ENCODE peak calls at places on chromosomes 2 and 18, in seven cellular contexts. One of them, this sample, is unnamed.

GRCh38 chr2:31219131-31219969 is 2.0 kb upstream of the CAPN14 start:
- DNase-seq in CD4-positive, alpha-beta memory T cell: no peak
- DNase-seq in CD8-positive, alpha-beta memory T cell: no peak
- DNase-seq in RWPE1: no peak
- DNase-seq in prostate gland: no peak
- DNase-seq in body of pancreas: no peak
- DNase-seq in A549: no peak
- DNase-seq in this sample: no peak

GRCh38 chr2:46387886-46388515 is 90.8 kb downstream of the EPAS1 start:
- DNase-seq in prostate gland: no peak
- DNase-seq in body of pancreas: no peak
- DNase-seq in CD4-positive, alpha-beta memory T cell: no peak
- DNase-seq in A549: no peak
- DNase-seq in CD8-positive, alpha-beta memory T cell: no peak
- DNase-seq in RWPE1: no peak
- DNase-seq in this sample: no peak

GRCh38 chr2:65024149-65024829 is 31.9 kb upstream of the CEP68 start:
- DNase-seq in prostate gland: no peak
- DNase-seq in CD8-positive, alpha-beta memory T cell: no peak
- DNase-seq in RWPE1: peak
- DNase-seq in CD4-positive, alpha-beta memory T cell: no peak
- DNase-seq in body of pancreas: no peak
- DNase-seq in A549: no peak
- DNase-seq in this sample: peak

GRCh38 chr2:219277703-219278654 is 1.2 kb upstream of the DNAJB2 start:
- DNase-seq in RWPE1: peak
- DNase-seq in A549: peak
- DNase-seq in CD8-positive, alpha-beta memory T cell: peak
- DNase-seq in CD4-positive, alpha-beta memory T cell: peak
- DNase-seq in prostate gland: peak
- DNase-seq in body of pancreas: peak
- DNase-seq in this sample: no peak

GRCh38 chr2:162914161-162914560 is 75.6 kb upstream of the KCNH7 start:
- DNase-seq in prostate gland: no peak
- DNase-seq in RWPE1: no peak
- DNase-seq in CD8-positive, alpha-beta memory T cell: no peak
- DNase-seq in CD4-positive, alpha-beta memory T cell: no peak
- DNase-seq in body of pancreas: no peak
- DNase-seq in A549: no peak
- DNase-seq in this sample: no peak

GRCh38 chr2:234502285-234502918 is 5.5 kb upstream of the ARL4C start:
- DNase-seq in CD8-positive, alpha-beta memory T cell: no peak
- DNase-seq in CD4-positive, alpha-beta memory T cell: no peak
- DNase-seq in RWPE1: peak
- DNase-seq in A549: no peak
- DNase-seq in prostate gland: no peak
- DNase-seq in body of pancreas: no peak
- DNase-seq in this sample: no peak

GRCh38 chr2:73255007-73255644 is 21.0 kb downstream of the CCT7 start:
- DNase-seq in CD8-positive, alpha-beta memory T cell: no peak
- DNase-seq in RWPE1: no peak
- DNase-seq in body of pancreas: no peak
- DNase-seq in prostate gland: no peak
- DNase-seq in CD4-positive, alpha-beta memory T cell: no peak
- DNase-seq in A549: no peak
- DNase-seq in this sample: no peak

GRCh38 chr2:6452702-6453481 is 412.8 kb downstream of the CMPK2 start:
- DNase-seq in CD4-positive, alpha-beta memory T cell: no peak
- DNase-seq in A549: no peak
- DNase-seq in CD8-positive, alpha-beta memory T cell: no peak
- DNase-seq in prostate gland: no peak
- DNase-seq in body of pancreas: no peak
- DNase-seq in RWPE1: no peak
- DNase-seq in this sample: no peak

GRCh38 chr2:168738057-168738456 is 64.4 kb upstream of the NOSTRIN start:
- DNase-seq in CD4-positive, alpha-beta memory T cell: no peak
- DNase-seq in RWPE1: peak
- DNase-seq in CD8-positive, alpha-beta memory T cell: no peak
- DNase-seq in prostate gland: no peak
- DNase-seq in A549: no peak
- DNase-seq in body of pancreas: no peak
- DNase-seq in this sample: peak

GRCh38 chr18:62420151-62420512 is 95.0 kb downstream of the TNFRSF11A start:
- DNase-seq in CD8-positive, alpha-beta memory T cell: no peak
- DNase-seq in body of pancreas: peak
- DNase-seq in CD4-positive, alpha-beta memory T cell: no peak
- DNase-seq in A549: no peak
- DNase-seq in prostate gland: no peak
- DNase-seq in RWPE1: no peak
- DNase-seq in this sample: peak

GRCh38 chr18:46155652-46156051 is 51.5 kb downstream of the HAUS1 start:
- DNase-seq in CD8-positive, alpha-beta memory T cell: no peak
- DNase-seq in A549: no peak
- DNase-seq in CD4-positive, alpha-beta memory T cell: peak
- DNase-seq in prostate gland: no peak
- DNase-seq in RWPE1: peak
- DNase-seq in body of pancreas: no peak
- DNase-seq in this sample: peak

GRCh38 chr18:66894851-66895250 is 291.0 kb upstream of the CDH19 start:
- DNase-seq in CD8-positive, alpha-beta memory T cell: no peak
- DNase-seq in CD4-positive, alpha-beta memory T cell: no peak
- DNase-seq in RWPE1: no peak
- DNase-seq in A549: no peak
- DNase-seq in prostate gland: no peak
- DNase-seq in body of pancreas: no peak
- DNase-seq in this sample: no peak

GRCh38 chr2:101736861-101737291 is 39.4 kb downstream of the MAP4K4 start:
- DNase-seq in CD8-positive, alpha-beta memory T cell: no peak
- DNase-seq in A549: peak
- DNase-seq in body of pancreas: no peak
- DNase-seq in CD4-positive, alpha-beta memory T cell: no peak
- DNase-seq in RWPE1: peak
- DNase-seq in prostate gland: no peak
- DNase-seq in this sample: peak

GRCh38 chr18:52700757-52701156 is 360.8 kb downstream of the DCC start:
- DNase-seq in A549: no peak
- DNase-seq in CD8-positive, alpha-beta memory T cell: no peak
- DNase-seq in body of pancreas: no peak
- DNase-seq in prostate gland: no peak
- DNase-seq in RWPE1: no peak
- DNase-seq in CD4-positive, alpha-beta memory T cell: no peak
- DNase-seq in this sample: no peak

GRCh38 chr2:70509565-70509964 is 44.1 kb downstream of the TGFA start:
- DNase-seq in body of pancreas: peak
- DNase-seq in prostate gland: no peak
- DNase-seq in RWPE1: peak
- DNase-seq in CD4-positive, alpha-beta memory T cell: no peak
- DNase-seq in CD8-positive, alpha-beta memory T cell: no peak
- DNase-seq in A549: no peak
- DNase-seq in this sample: peak

GRCh38 chr18:31876707-31877106 is 66.2 kb downstream of the TRAPPC8 start:
- DNase-seq in body of pancreas: no peak
- DNase-seq in RWPE1: no peak
- DNase-seq in CD8-positive, alpha-beta memory T cell: no peak
- DNase-seq in A549: no peak
- DNase-seq in prostate gland: no peak
- DNase-seq in CD4-positive, alpha-beta memory T cell: no peak
- DNase-seq in this sample: no peak

GRCh38 chr18:79897940-79898625 is 53.4 kb downstream of the SLC66A2 start:
- DNase-seq in CD4-positive, alpha-beta memory T cell: no peak
- DNase-seq in prostate gland: no peak
- DNase-seq in A549: no peak
- DNase-seq in RWPE1: no peak
- DNase-seq in CD8-positive, alpha-beta memory T cell: peak
- DNase-seq in body of pancreas: peak
- DNase-seq in this sample: no peak

GRCh38 chr2:136324966-136325365 is 207.0 kb upstream of the CXCR4 start:
- DNase-seq in RWPE1: no peak
- DNase-seq in prostate gland: no peak
- DNase-seq in CD4-positive, alpha-beta memory T cell: no peak
- DNase-seq in A549: no peak
- DNase-seq in CD8-positive, alpha-beta memory T cell: no peak
- DNase-seq in body of pancreas: no peak
- DNase-seq in this sample: no peak

GRCh38 chr2:28608829-28609400 is 113.1 kb downstream of the PLB1 start:
- DNase-seq in A549: no peak
- DNase-seq in prostate gland: no peak
- DNase-seq in RWPE1: no peak
- DNase-seq in CD8-positive, alpha-beta memory T cell: no peak
- DNase-seq in CD4-positive, alpha-beta memory T cell: no peak
- DNase-seq in body of pancreas: no peak
- DNase-seq in this sample: no peak

GRCh38 chr2:28604284-28604843 is 108.5 kb downstream of the PLB1 start:
- DNase-seq in CD8-positive, alpha-beta memory T cell: no peak
- DNase-seq in prostate gland: no peak
- DNase-seq in RWPE1: no peak
- DNase-seq in CD4-positive, alpha-beta memory T cell: no peak
- DNase-seq in body of pancreas: no peak
- DNase-seq in A549: no peak
- DNase-seq in this sample: no peak

GRCh38 chr2:28610583-28611201 is 114.8 kb downstream of the PLB1 start:
- DNase-seq in RWPE1: peak
- DNase-seq in body of pancreas: peak
- DNase-seq in A549: peak
- DNase-seq in prostate gland: peak
- DNase-seq in CD8-positive, alpha-beta memory T cell: no peak
- DNase-seq in CD4-positive, alpha-beta memory T cell: no peak
- DNase-seq in this sample: peak

GRCh38 chr2:28606986-28607441 is 111.2 kb downstream of the PLB1 start:
- DNase-seq in RWPE1: no peak
- DNase-seq in CD8-positive, alpha-beta memory T cell: no peak
- DNase-seq in CD4-positive, alpha-beta memory T cell: no peak
- DNase-seq in prostate gland: no peak
- DNase-seq in A549: peak
- DNase-seq in body of pancreas: no peak
- DNase-seq in this sample: no peak

GRCh38 chr2:28608061-28608828 is 112.4 kb downstream of the PLB1 start:
- DNase-seq in RWPE1: no peak
- DNase-seq in prostate gland: no peak
- DNase-seq in A549: no peak
- DNase-seq in CD4-positive, alpha-beta memory T cell: no peak
- DNase-seq in CD8-positive, alpha-beta memory T cell: no peak
- DNase-seq in body of pancreas: no peak
- DNase-seq in this sample: no peak
- H3K27ac ChIP-seq in RWPE1: peak
- H3K27ac ChIP-seq in prostate gland: peak
- H3K27ac ChIP-seq in A549: peak
- H3K27ac ChIP-seq in CD4-positive, alpha-beta memory T cell: no peak
- H3K27ac ChIP-seq in CD8-positive, alpha-beta memory T cell: no peak
- H3K27ac ChIP-seq in body of pancreas: no peak
- H3K27ac ChIP-seq in this sample: no peak

DNA sequence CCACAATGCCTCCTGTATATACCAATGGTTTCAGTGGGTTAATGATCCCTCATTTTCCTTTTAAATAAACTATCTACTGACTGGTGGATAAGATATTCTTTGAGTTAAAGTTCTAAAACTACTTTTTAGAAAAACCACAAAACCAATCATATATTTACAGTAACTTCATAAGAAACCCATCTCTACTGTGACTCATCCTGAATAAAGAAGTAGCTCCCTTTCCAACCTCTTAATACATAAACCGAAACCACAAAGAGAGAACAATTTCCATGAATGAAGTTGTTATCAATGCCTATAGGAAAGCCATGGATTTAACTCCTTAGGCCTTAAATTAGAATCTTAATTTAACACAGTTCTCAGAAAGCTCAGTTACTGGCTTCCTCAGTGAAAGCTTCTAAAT is 227.0 kb upstream of the SMAD7 start:
- DNase-seq in A549: peak
- DNase-seq in RWPE1: no peak
- DNase-seq in CD8-positive, alpha-beta memory T cell: no peak
- DNase-seq in CD4-positive, alpha-beta memory T cell: no peak
- DNase-seq in body of pancreas: no peak
- DNase-seq in prostate gland: no peak
- DNase-seq in this sample: no peak
- H3K27ac ChIP-seq in A549: peak
- H3K27ac ChIP-seq in RWPE1: no peak
- H3K27ac ChIP-seq in CD8-positive, alpha-beta memory T cell: no peak
- H3K27ac ChIP-seq in CD4-positive, alpha-beta memory T cell: no peak
- H3K27ac ChIP-seq in body of pancreas: no peak
- H3K27ac ChIP-seq in prostate gland: no peak
- H3K27ac ChIP-seq in this sample: no peak

DNA sequence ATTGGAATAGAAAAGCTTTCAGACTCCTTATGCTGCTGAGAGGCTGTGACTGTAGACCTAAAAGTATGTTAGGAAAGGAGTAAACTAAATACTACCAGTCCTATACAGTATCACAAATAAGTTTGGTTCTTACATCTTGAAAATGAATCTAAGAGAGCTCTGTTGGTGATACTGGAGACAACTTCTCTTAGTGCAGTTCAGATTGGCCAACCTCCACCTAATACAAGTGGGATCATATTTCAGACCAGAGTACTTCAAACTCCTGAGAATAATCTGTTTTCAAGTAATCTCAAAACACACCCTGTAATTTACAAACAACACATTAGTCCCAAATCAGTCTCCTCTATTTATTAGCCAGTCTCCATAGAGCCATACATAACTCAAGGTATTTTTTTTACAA is 121.6 kb downstream of the ANTXR1 start:
- DNase-seq in prostate gland: no peak
- DNase-seq in body of pancreas: no peak
- DNase-seq in CD8-positive, alpha-beta memory T cell: no peak
- DNase-seq in RWPE1: no peak
- DNase-seq in CD4-positive, alpha-beta memory T cell: no peak
- DNase-seq in A549: no peak
- DNase-seq in this sample: no peak
- H3K27ac ChIP-seq in prostate gland: no peak
- H3K27ac ChIP-seq in body of pancreas: no peak
- H3K27ac ChIP-seq in CD8-positive, alpha-beta memory T cell: no peak
- H3K27ac ChIP-seq in RWPE1: no peak
- H3K27ac ChIP-seq in CD4-positive, alpha-beta memory T cell: no peak
- H3K27ac ChIP-seq in A549: peak
- H3K27ac ChIP-seq in this sample: no peak

GRCh38 chr2:105858868-105859693 is 114.4 kb downstream of the NCK2 start:
- DNase-seq in prostate gland: no peak
- DNase-seq in RWPE1: peak
- DNase-seq in body of pancreas: no peak
- DNase-seq in CD8-positive, alpha-beta memory T cell: no peak
- DNase-seq in A549: no peak
- DNase-seq in CD4-positive, alpha-beta memory T cell: no peak
- DNase-seq in this sample: no peak
- H3K27ac ChIP-seq in prostate gland: no peak
- H3K27ac ChIP-seq in RWPE1: peak
- H3K27ac ChIP-seq in body of pancreas: no peak
- H3K27ac ChIP-seq in CD8-positive, alpha-beta memory T cell: peak
- H3K27ac ChIP-seq in A549: no peak
- H3K27ac ChIP-seq in CD4-positive, alpha-beta memory T cell: peak
- H3K27ac ChIP-seq in this sample: peak

GRCh38 chr2:239344857-239345216 is 56.0 kb downstream of the HDAC4 start:
- DNase-seq in CD4-positive, alpha-beta memory T cell: no peak
- DNase-seq in CD8-positive, alpha-beta memory T cell: no peak
- DNase-seq in prostate gland: no peak
- DNase-seq in RWPE1: no peak
- DNase-seq in body of pancreas: peak
- DNase-seq in A549: no peak
- DNase-seq in this sample: no peak
- H3K27ac ChIP-seq in CD4-positive, alpha-beta memory T cell: no peak
- H3K27ac ChIP-seq in CD8-positive, alpha-beta memory T cell: no peak
- H3K27ac ChIP-seq in prostate gland: no peak
- H3K27ac ChIP-seq in RWPE1: no peak
- H3K27ac ChIP-seq in body of pancreas: no peak
- H3K27ac ChIP-seq in A549: no peak
- H3K27ac ChIP-seq in this sample: no peak